ENCODE peak calls at places on chromosome 11, in nine cellular contexts. One of them, this sample, is unnamed.

GRCh38 chr11:122159173-122159701 is 43.2 kb upstream of the BLID start:
- DNase-seq in CD8-positive, alpha-beta T cell: no peak
- DNase-seq in effector memory CD4-positive, alpha-beta T cell: no peak
- DNase-seq in mammary epithelial cell: peak; percentile 52
- DNase-seq in upper lobe of right lung: no peak
- DNase-seq in sigmoid colon: peak; percentile 64
- DNase-seq in left ventricle myocardium inferior: peak; percentile 20
- DNase-seq in PC-9: no peak
- DNase-seq in neural progenitor cell: peak; percentile 42
- DNase-seq in this sample: peak; percentile 1

GRCh38 chr11:122883682-122883981 is 1.1 kb downstream of the JHY start:
- DNase-seq in CD8-positive, alpha-beta T cell: no peak
- DNase-seq in effector memory CD4-positive, alpha-beta T cell: no peak
- DNase-seq in mammary epithelial cell: no peak
- DNase-seq in upper lobe of right lung: no peak
- DNase-seq in sigmoid colon: no peak
- DNase-seq in left ventricle myocardium inferior: no peak
- DNase-seq in PC-9: no peak
- DNase-seq in neural progenitor cell: no peak
- DNase-seq in this sample: peak; percentile 85

GRCh38 chr11:15006139-15006759 is 34.1 kb upstream of the CALCA start:
- DNase-seq in CD8-positive, alpha-beta T cell: no peak
- DNase-seq in effector memory CD4-positive, alpha-beta T cell: no peak
- DNase-seq in mammary epithelial cell: peak; percentile 26
- DNase-seq in upper lobe of right lung: no peak
- DNase-seq in sigmoid colon: no peak
- DNase-seq in left ventricle myocardium inferior: no peak
- DNase-seq in PC-9: no peak
- DNase-seq in neural progenitor cell: peak; percentile 26
- DNase-seq in this sample: peak; percentile 13

GRCh38 chr11:75548571-75549272 is 13.3 kb upstream of the SERPINH1 start:
- DNase-seq in CD8-positive, alpha-beta T cell: no peak
- DNase-seq in effector memory CD4-positive, alpha-beta T cell: no peak
- DNase-seq in mammary epithelial cell: no peak
- DNase-seq in upper lobe of right lung: no peak
- DNase-seq in sigmoid colon: no peak
- DNase-seq in left ventricle myocardium inferior: no peak
- DNase-seq in PC-9: no peak
- DNase-seq in neural progenitor cell: no peak
- DNase-seq in this sample: no peak

GRCh38 chr11:113664069-113664980 is 41.8 kb downstream of the TMPRSS5 start:
- DNase-seq in CD8-positive, alpha-beta T cell: no peak
- DNase-seq in effector memory CD4-positive, alpha-beta T cell: no peak
- DNase-seq in mammary epithelial cell: peak; percentile 85
- DNase-seq in upper lobe of right lung: no peak
- DNase-seq in sigmoid colon: no peak
- DNase-seq in left ventricle myocardium inferior: no peak
- DNase-seq in PC-9: peak; percentile 64
- DNase-seq in neural progenitor cell: no peak
- DNase-seq in this sample: no peak

GRCh38 chr11:122127020-122127419 is 11.0 kb upstream of the BLID start:
- DNase-seq in CD8-positive, alpha-beta T cell: no peak
- DNase-seq in effector memory CD4-positive, alpha-beta T cell: no peak
- DNase-seq in mammary epithelial cell: no peak
- DNase-seq in upper lobe of right lung: no peak
- DNase-seq in sigmoid colon: no peak
- DNase-seq in left ventricle myocardium inferior: no peak
- DNase-seq in PC-9: no peak
- DNase-seq in neural progenitor cell: no peak
- DNase-seq in this sample: no peak

GRCh38 chr11:46114961-46115360 is 6.3 kb downstream of the PHF21A start:
- DNase-seq in CD8-positive, alpha-beta T cell: no peak
- DNase-seq in effector memory CD4-positive, alpha-beta T cell: no peak
- DNase-seq in mammary epithelial cell: no peak
- DNase-seq in upper lobe of right lung: no peak
- DNase-seq in sigmoid colon: no peak
- DNase-seq in left ventricle myocardium inferior: no peak
- DNase-seq in PC-9: no peak
- DNase-seq in neural progenitor cell: no peak
- DNase-seq in this sample: no peak

GRCh38 chr11:82718307-82718706 is 15.4 kb downstream of the FAM181B start:
- DNase-seq in CD8-positive, alpha-beta T cell: no peak
- DNase-seq in effector memory CD4-positive, alpha-beta T cell: no peak
- DNase-seq in mammary epithelial cell: peak; percentile 54
- DNase-seq in upper lobe of right lung: no peak
- DNase-seq in sigmoid colon: no peak
- DNase-seq in left ventricle myocardium inferior: no peak
- DNase-seq in PC-9: peak; percentile 53
- DNase-seq in neural progenitor cell: peak; percentile 80
- DNase-seq in this sample: peak; percentile 70

GRCh38 chr11:23948831-23949230 is 548.0 kb upstream of the LUZP2 start:
- DNase-seq in CD8-positive, alpha-beta T cell: no peak
- DNase-seq in effector memory CD4-positive, alpha-beta T cell: no peak
- DNase-seq in mammary epithelial cell: no peak
- DNase-seq in upper lobe of right lung: no peak
- DNase-seq in sigmoid colon: no peak
- DNase-seq in left ventricle myocardium inferior: no peak
- DNase-seq in PC-9: no peak
- DNase-seq in neural progenitor cell: no peak
- DNase-seq in this sample: no peak

GRCh38 chr11:46895821-46896220 is 22.5 kb downstream of the LRP4 start:
- DNase-seq in CD8-positive, alpha-beta T cell: no peak
- DNase-seq in effector memory CD4-positive, alpha-beta T cell: no peak
- DNase-seq in mammary epithelial cell: no peak
- DNase-seq in upper lobe of right lung: peak; percentile 81
- DNase-seq in sigmoid colon: peak; percentile 83
- DNase-seq in left ventricle myocardium inferior: peak; percentile 80
- DNase-seq in PC-9: no peak
- DNase-seq in neural progenitor cell: no peak
- DNase-seq in this sample: no peak

GRCh38 chr11:7536102-7536501 is 22.3 kb downstream of the PPFIBP2 start:
- DNase-seq in CD8-positive, alpha-beta T cell: no peak
- DNase-seq in effector memory CD4-positive, alpha-beta T cell: no peak
- DNase-seq in mammary epithelial cell: no peak
- DNase-seq in upper lobe of right lung: no peak
- DNase-seq in sigmoid colon: no peak
- DNase-seq in left ventricle myocardium inferior: no peak
- DNase-seq in PC-9: no peak
- DNase-seq in neural progenitor cell: peak; percentile 50
- DNase-seq in this sample: peak; percentile 28

GRCh38 chr11:8262552-8263108 is 1.0 kb downstream of the LMO1 start:
- DNase-seq in CD8-positive, alpha-beta T cell: no peak
- DNase-seq in effector memory CD4-positive, alpha-beta T cell: no peak
- DNase-seq in mammary epithelial cell: peak; percentile 51
- DNase-seq in upper lobe of right lung: peak; percentile 71
- DNase-seq in sigmoid colon: peak; percentile 70
- DNase-seq in left ventricle myocardium inferior: peak; percentile 37
- DNase-seq in PC-9: no peak
- DNase-seq in neural progenitor cell: peak; percentile 92
- DNase-seq in this sample: peak; percentile 90

GRCh38 chr11:118998388-118998717 is 415 bp downstream of the CENATAC start:
- DNase-seq in CD8-positive, alpha-beta T cell: no peak
- DNase-seq in effector memory CD4-positive, alpha-beta T cell: no peak
- DNase-seq in mammary epithelial cell: no peak
- DNase-seq in upper lobe of right lung: no peak
- DNase-seq in sigmoid colon: no peak
- DNase-seq in left ventricle myocardium inferior: no peak
- DNase-seq in PC-9: no peak
- DNase-seq in neural progenitor cell: no peak
- DNase-seq in this sample: no peak

GRCh38 chr11:119000906-119001305 is 3.0 kb downstream of the CENATAC start:
- DNase-seq in CD8-positive, alpha-beta T cell: no peak
- DNase-seq in effector memory CD4-positive, alpha-beta T cell: no peak
- DNase-seq in mammary epithelial cell: peak; percentile 45
- DNase-seq in upper lobe of right lung: no peak
- DNase-seq in sigmoid colon: no peak
- DNase-seq in left ventricle myocardium inferior: no peak
- DNase-seq in PC-9: peak; percentile 67
- DNase-seq in neural progenitor cell: no peak
- DNase-seq in this sample: no peak

GRCh38 chr11:118997627-118998387 is at the start of gene CENATAC:
- DNase-seq in CD8-positive, alpha-beta T cell: peak; percentile 94
- DNase-seq in effector memory CD4-positive, alpha-beta T cell: peak; percentile 92
- DNase-seq in mammary epithelial cell: peak; percentile 87
- DNase-seq in upper lobe of right lung: peak; percentile 99
- DNase-seq in sigmoid colon: peak; percentile 97
- DNase-seq in left ventricle myocardium inferior: peak; percentile 97
- DNase-seq in PC-9: peak; percentile 82
- DNase-seq in neural progenitor cell: peak; percentile 99
- DNase-seq in this sample: peak; percentile 94

GRCh38 chr11:118998822-118999221 is 884 bp downstream of the CENATAC start:
- DNase-seq in CD8-positive, alpha-beta T cell: no peak
- DNase-seq in effector memory CD4-positive, alpha-beta T cell: no peak
- DNase-seq in mammary epithelial cell: peak; percentile 80
- DNase-seq in upper lobe of right lung: no peak
- DNase-seq in sigmoid colon: no peak
- DNase-seq in left ventricle myocardium inferior: no peak
- DNase-seq in PC-9: peak; percentile 92
- DNase-seq in neural progenitor cell: peak; percentile 53
- DNase-seq in this sample: no peak

GRCh38 chr11:118996926-118997626 is 862 bp upstream of the CENATAC start:
- DNase-seq in CD8-positive, alpha-beta T cell: peak; percentile 45
- DNase-seq in effector memory CD4-positive, alpha-beta T cell: peak; percentile 30
- DNase-seq in mammary epithelial cell: peak; percentile 16
- DNase-seq in upper lobe of right lung: no peak
- DNase-seq in sigmoid colon: no peak
- DNase-seq in left ventricle myocardium inferior: no peak
- DNase-seq in PC-9: no peak
- DNase-seq in neural progenitor cell: peak; percentile 18
- DNase-seq in this sample: no peak
- H3K4me3 ChIP-seq in CD8-positive, alpha-beta T cell: peak overlapping the region; percentile 95
- H3K4me3 ChIP-seq in effector memory CD4-positive, alpha-beta T cell: peak overlapping the region; percentile 78
- H3K4me3 ChIP-seq in mammary epithelial cell: peak overlapping the region; percentile 80
- H3K4me3 ChIP-seq in upper lobe of right lung: peak overlapping the region; percentile 94
- H3K4me3 ChIP-seq in sigmoid colon: peak overlapping the region; percentile 62
- H3K4me3 ChIP-seq in left ventricle myocardium inferior: peak overlapping the region; percentile 99
- H3K4me3 ChIP-seq in PC-9: peak overlapping the region; percentile 86
- H3K4me3 ChIP-seq in neural progenitor cell: peak overlapping the region; percentile 91
- H3K4me3 ChIP-seq in this sample: peak overlapping the region; percentile 59

DNA sequence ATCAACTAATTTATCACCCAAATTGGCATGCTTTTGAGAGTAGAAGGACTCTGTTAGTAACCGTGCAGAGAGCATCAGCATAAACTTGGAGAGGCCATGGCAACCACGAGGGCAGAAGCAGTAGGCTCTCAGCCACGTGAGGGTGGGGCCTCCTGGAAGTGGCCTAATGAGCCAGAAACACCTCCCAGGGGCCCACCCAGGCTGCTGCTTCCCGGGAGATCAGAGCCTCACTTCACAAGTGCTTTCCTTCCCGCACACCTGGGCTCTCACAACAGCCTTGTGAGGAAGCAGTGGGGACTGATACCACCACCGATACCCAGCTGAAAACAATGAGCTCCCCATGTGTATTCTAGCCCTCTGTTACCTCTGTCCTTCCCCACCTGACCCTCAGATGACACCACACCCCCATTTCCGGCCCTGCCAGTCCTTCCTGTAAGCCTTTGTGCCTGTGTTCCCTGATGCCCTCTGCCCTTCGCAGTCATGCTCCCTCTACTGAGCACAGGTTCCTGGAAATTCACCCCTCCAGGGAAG is 17.0 kb downstream of the TRIM29 start:
- DNase-seq in CD8-positive, alpha-beta T cell: no peak
- DNase-seq in effector memory CD4-positive, alpha-beta T cell: no peak
- DNase-seq in mammary epithelial cell: no peak
- DNase-seq in upper lobe of right lung: no peak
- DNase-seq in sigmoid colon: no peak
- DNase-seq in left ventricle myocardium inferior: no peak
- DNase-seq in PC-9: no peak
- DNase-seq in neural progenitor cell: no peak
- DNase-seq in this sample: no peak
- H3K27ac ChIP-seq in CD8-positive, alpha-beta T cell: no peak overlapping the region
- H3K27ac ChIP-seq in effector memory CD4-positive, alpha-beta T cell: no peak overlapping the region
- H3K27ac ChIP-seq in mammary epithelial cell: peak overlapping the region; percentile 87
- H3K27ac ChIP-seq in upper lobe of right lung: no peak overlapping the region
- H3K27ac ChIP-seq in sigmoid colon: no peak overlapping the region
- H3K27ac ChIP-seq in left ventricle myocardium inferior: no peak overlapping the region
- H3K27ac ChIP-seq in PC-9: peak overlapping the region; percentile 98
- H3K27ac ChIP-seq in neural progenitor cell: no peak overlapping the region
- H3K27ac ChIP-seq in this sample: no peak overlapping the region

GRCh38 chr11:109308551-109308950 is 113.4 kb upstream of the C11orf87 start:
- DNase-seq in CD8-positive, alpha-beta T cell: no peak
- DNase-seq in effector memory CD4-positive, alpha-beta T cell: no peak
- DNase-seq in mammary epithelial cell: no peak
- DNase-seq in upper lobe of right lung: no peak
- DNase-seq in sigmoid colon: no peak
- DNase-seq in left ventricle myocardium inferior: no peak
- DNase-seq in PC-9: no peak
- DNase-seq in neural progenitor cell: no peak
- DNase-seq in this sample: no peak

GRCh38 chr11:109305009-109305408 is 117.0 kb upstream of the C11orf87 start:
- DNase-seq in CD8-positive, alpha-beta T cell: no peak
- DNase-seq in effector memory CD4-positive, alpha-beta T cell: no peak
- DNase-seq in mammary epithelial cell: no peak
- DNase-seq in upper lobe of right lung: no peak
- DNase-seq in sigmoid colon: no peak
- DNase-seq in left ventricle myocardium inferior: no peak
- DNase-seq in PC-9: no peak
- DNase-seq in neural progenitor cell: no peak
- DNase-seq in this sample: no peak

GRCh38 chr11:109306322-109306721 is 115.7 kb upstream of the C11orf87 start:
- DNase-seq in CD8-positive, alpha-beta T cell: no peak
- DNase-seq in effector memory CD4-positive, alpha-beta T cell: no peak
- DNase-seq in mammary epithelial cell: peak; percentile 15
- DNase-seq in upper lobe of right lung: no peak
- DNase-seq in sigmoid colon: no peak
- DNase-seq in left ventricle myocardium inferior: no peak
- DNase-seq in PC-9: no peak
- DNase-seq in neural progenitor cell: no peak
- DNase-seq in this sample: peak; percentile 22

GRCh38 chr11:109304159-109304558 is 117.8 kb upstream of the C11orf87 start:
- DNase-seq in CD8-positive, alpha-beta T cell: no peak
- DNase-seq in effector memory CD4-positive, alpha-beta T cell: no peak
- DNase-seq in mammary epithelial cell: peak; percentile 39
- DNase-seq in upper lobe of right lung: no peak
- DNase-seq in sigmoid colon: no peak
- DNase-seq in left ventricle myocardium inferior: no peak
- DNase-seq in PC-9: no peak
- DNase-seq in neural progenitor cell: no peak
- DNase-seq in this sample: no peak

GRCh38 chr11:109309153-109309552 is 112.8 kb upstream of the C11orf87 start:
- DNase-seq in CD8-positive, alpha-beta T cell: no peak
- DNase-seq in effector memory CD4-positive, alpha-beta T cell: no peak
- DNase-seq in mammary epithelial cell: no peak
- DNase-seq in upper lobe of right lung: no peak
- DNase-seq in sigmoid colon: no peak
- DNase-seq in left ventricle myocardium inferior: no peak
- DNase-seq in PC-9: no peak
- DNase-seq in neural progenitor cell: no peak
- DNase-seq in this sample: peak; percentile 82
- H3K9me3 ChIP-seq in CD8-positive, alpha-beta T cell: no peaks in the 10 kb centered on the region
- H3K9me3 ChIP-seq in effector memory CD4-positive, alpha-beta T cell: no peaks in the 10 kb centered on the region
- H3K9me3 ChIP-seq in mammary epithelial cell: no peaks in the 10 kb centered on the region
- H3K9me3 ChIP-seq in upper lobe of right lung: no peaks in the 10 kb centered on the region
- H3K9me3 ChIP-seq in sigmoid colon: no peaks in the 10 kb centered on the region
- H3K9me3 ChIP-seq in left ventricle myocardium inferior: no peaks in the 10 kb centered on the region
- H3K9me3 ChIP-seq in PC-9: no peaks in the 10 kb centered on the region
- H3K9me3 ChIP-seq in neural progenitor cell: no peaks in the 10 kb centered on the region
- H3K9me3 ChIP-seq in this sample: no peaks in the 10 kb centered on the region

DNA sequence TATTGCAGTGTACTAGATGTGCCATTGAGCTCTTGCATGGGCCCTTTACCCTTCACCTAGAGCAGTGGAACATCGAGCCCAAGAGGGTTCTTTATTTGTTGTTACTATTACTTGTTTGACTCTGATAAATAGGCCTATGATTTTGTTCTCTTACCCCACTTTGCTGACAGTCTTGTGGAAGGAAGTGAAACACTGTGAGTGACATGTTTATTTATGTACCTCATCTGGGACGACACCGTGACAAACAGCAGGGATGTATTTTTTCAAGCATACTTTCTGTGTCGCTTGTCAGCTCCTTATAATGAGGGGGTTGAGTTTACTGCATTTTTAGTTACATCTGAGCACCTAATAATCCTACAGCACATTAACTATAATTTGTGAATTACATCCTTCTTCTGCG is 1010.3 kb upstream of the TENM4 start:
- DNase-seq in CD8-positive, alpha-beta T cell: no peak
- DNase-seq in effector memory CD4-positive, alpha-beta T cell: no peak
- DNase-seq in mammary epithelial cell: no peak
- DNase-seq in upper lobe of right lung: no peak
- DNase-seq in sigmoid colon: no peak
- DNase-seq in left ventricle myocardium inferior: no peak
- DNase-seq in PC-9: no peak
- DNase-seq in neural progenitor cell: no peak
- DNase-seq in this sample: no peak
- H3K4me3 ChIP-seq in CD8-positive, alpha-beta T cell: no peak overlapping the region
- H3K4me3 ChIP-seq in effector memory CD4-positive, alpha-beta T cell: no peak overlapping the region
- H3K4me3 ChIP-seq in mammary epithelial cell: no peak overlapping the region
- H3K4me3 ChIP-seq in upper lobe of right lung: no peak overlapping the region
- H3K4me3 ChIP-seq in sigmoid colon: no peak overlapping the region
- H3K4me3 ChIP-seq in left ventricle myocardium inferior: no peak overlapping the region
- H3K4me3 ChIP-seq in PC-9: no peak overlapping the region
- H3K4me3 ChIP-seq in neural progenitor cell: no peak overlapping the region
- H3K4me3 ChIP-seq in this sample: no peak overlapping the region

This sample was measured in cardiac muscle cell.